ENCODE peak calls at places on chromosome 12, in six cellular contexts. Z is HepG2, N is K562, G is HCT116, W is H1, C is GM12878. T is an unnamed sample.

GRCh38 chr12:12661086-12661485 is 34.9 kb downstream of the GPR19 start:
- DNase-seq in N (no peak), Z (no peak), G (no peak), W (no peak), C (no peak), T (peak)

GRCh38 chr12:106126441-106127288 is 12.1 kb downstream of the NUAK1 start:
- DNase-seq in C (no peak), G (no peak), Z (peak), N (no peak), W (no peak), T (no peak)

GRCh38 chr12:57611810-57612710 is 825 bp downstream of the ARHGEF25 start:
- DNase-seq in C (no peak), W (no peak), N (no peak), Z (no peak), G (no peak), T (no peak)

GRCh38 chr12:13044002-13044858 is at the start of gene FAM234B:
- DNase-seq in N (peak), G (peak), C (no peak), Z (peak), W (peak), T (peak)

GRCh38 chr12:55681142-55682077 is 26.3 kb downstream of the ITGA7 start:
- DNase-seq in N (peak), C (no peak), Z (peak), W (peak), G (peak), T (peak)

GRCh38 chr12:79886917-79887519 is 47.9 kb downstream of the PPP1R12A start:
- DNase-seq in C (peak), Z (peak), W (no peak), G (peak), N (peak), T (no peak)

GRCh38 chr12:132812631-132813305 is 15.9 kb downstream of the GOLGA3 start:
- DNase-seq in N (no peak), W (no peak), Z (no peak), C (no peak), G (no peak), T (no peak)

GRCh38 chr12:51075390-51075789 is 8.0 kb downstream of the CSRNP2 start:
- DNase-seq in W (no peak), Z (no peak), C (no peak), G (no peak), N (no peak), T (no peak)

GRCh38 chr12:69903548-69903947 is 78.5 kb downstream of the MYRFL start:
- DNase-seq in Z (no peak), G (no peak), C (no peak), W (no peak), N (no peak), T (no peak)

GRCh38 chr12:77995436-77996167 is 164.9 kb downstream of the NAV3 start:
- DNase-seq in C (peak), W (no peak), Z (no peak), G (peak), N (no peak), T (no peak)

GRCh38 chr12:54984602-54985376 is at the start of gene TESPA1:
- DNase-seq in W (no peak), C (peak), Z (no peak), G (no peak), N (peak), T (no peak)

GRCh38 chr12:70366581-70367267 is 634 bp downstream of the KCNMB4 start:
- DNase-seq in G (peak), N (peak), C (no peak), Z (peak), W (peak), T (no peak)

GRCh38 chr12:47832263-47832933 is 12.7 kb upstream of the HDAC7 start:
- DNase-seq in G (no peak), C (no peak), N (no peak), W (no peak), Z (no peak), T (no peak)

GRCh38 chr12:51744235-51744634 is 104.3 kb downstream of the FIGNL2 start:
- DNase-seq in W (no peak), C (no peak), Z (peak), N (no peak), G (no peak), T (no peak)

GRCh38 chr12:95653761-95654546 is 102.7 kb upstream of the USP44 start:
- DNase-seq in C (no peak), W (no peak), N (no peak), Z (peak), G (peak), T (no peak)

GRCh38 chr12:110501378-110501721 is 561 bp downstream of the VPS29 start:
- DNase-seq in C (no peak), N (no peak), Z (peak), W (no peak), G (no peak), T (no peak)

GRCh38 chr12:82942963-82943362 is 256.3 kb downstream of the TMTC2 start:
- DNase-seq in C (no peak), N (no peak), G (no peak), Z (no peak), W (no peak), T (no peak)

GRCh38 chr12:96033549-96034389 is 1.6 kb downstream of the LTA4H start:
- DNase-seq in C (no peak), G (no peak), W (no peak), N (no peak), Z (no peak), T (no peak)

GRCh38 chr12:262817-263216 is at the start of gene SLC6A13:
- DNase-seq in N (no peak), C (no peak), Z (no peak), G (no peak), W (no peak), T (no peak)

GRCh38 chr12:30792648-30793499 is 38.1 kb upstream of the CAPRIN2 start:
- DNase-seq in W (no peak), Z (peak), G (peak), C (no peak), N (no peak), T (no peak)

GRCh38 chr12:97181571-97182265 is 274.7 kb downstream of the NEDD1 start:
- DNase-seq in C (no peak), N (no peak), G (no peak), W (no peak), Z (no peak), T (no peak)

GRCh38 chr12:47947273-47947672 is 16.1 kb upstream of the TMEM106C start:
- DNase-seq in C (no peak), W (no peak), Z (no peak), N (no peak), G (no peak), T (no peak)

GRCh38 chr12:5887758-5888157 is 57.3 kb downstream of the ANO2 start:
- DNase-seq in Z (no peak), N (no peak), C (no peak), G (no peak), W (no peak), T (no peak)
- H3K4me3 ChIP-seq in Z (no peak), N (no peak), C (no peak), G (no peak), W (no peak), T (no peak)

GRCh38 chr12:53236443-53237111 is 4.6 kb upstream of the RARG start:
- DNase-seq in G (no peak), W (no peak), N (no peak), Z (no peak), C (no peak), T (no peak)

GRCh38 chr12:53235742-53236442 is 3.9 kb upstream of the RARG start:
- DNase-seq in N (no peak), G (no peak), Z (no peak), W (peak), C (no peak), T (peak)

GRCh38 chr12:53241623-53242412 is 9.8 kb upstream of the RARG start:
- DNase-seq in Z (no peak), N (no peak), C (no peak), G (no peak), W (no peak), T (peak)

GRCh38 chr12:53244337-53244736 is 12.3 kb upstream of the RARG start:
- DNase-seq in C (no peak), W (no peak), N (peak), G (no peak), Z (no peak), T (no peak)

GRCh38 chr12:53239643-53240258 is 7.7 kb upstream of the RARG start:
- DNase-seq in C (no peak), Z (no peak), N (no peak), G (no peak), W (no peak), T (no peak)
- TF ChIP-seq ZNF274 in C (no peak), Z (no peak), N (no peak), G (no peak), W (no peak), T (no peak)

DNA sequence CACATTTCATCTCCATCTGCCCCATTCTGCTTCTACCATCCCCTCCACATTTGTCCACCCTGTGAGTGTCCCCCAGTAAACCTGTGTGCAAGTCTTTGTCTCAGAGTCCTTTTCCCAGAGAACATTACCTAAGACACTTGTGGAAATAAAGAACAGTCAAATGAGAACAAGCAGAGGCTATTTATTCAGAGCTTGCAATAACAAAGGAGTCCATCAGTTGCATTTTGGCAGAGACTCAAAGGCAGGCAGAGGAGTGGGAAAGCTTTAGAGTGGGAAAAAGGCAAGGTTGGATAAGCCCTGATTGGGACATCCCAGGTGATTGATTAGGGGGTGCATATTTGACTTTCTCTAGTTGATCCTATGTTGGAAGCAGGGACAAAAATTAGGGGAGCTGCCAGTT is 18.2 kb upstream of the PPFIBP1 start:
- DNase-seq in G (no peak), W (no peak), Z (no peak), C (no peak), N (no peak), T (peak)
- H3K4me3 ChIP-seq in G (no peak), W (no peak), Z (no peak), C (no peak), N (no peak), T (no peak)

DNA sequence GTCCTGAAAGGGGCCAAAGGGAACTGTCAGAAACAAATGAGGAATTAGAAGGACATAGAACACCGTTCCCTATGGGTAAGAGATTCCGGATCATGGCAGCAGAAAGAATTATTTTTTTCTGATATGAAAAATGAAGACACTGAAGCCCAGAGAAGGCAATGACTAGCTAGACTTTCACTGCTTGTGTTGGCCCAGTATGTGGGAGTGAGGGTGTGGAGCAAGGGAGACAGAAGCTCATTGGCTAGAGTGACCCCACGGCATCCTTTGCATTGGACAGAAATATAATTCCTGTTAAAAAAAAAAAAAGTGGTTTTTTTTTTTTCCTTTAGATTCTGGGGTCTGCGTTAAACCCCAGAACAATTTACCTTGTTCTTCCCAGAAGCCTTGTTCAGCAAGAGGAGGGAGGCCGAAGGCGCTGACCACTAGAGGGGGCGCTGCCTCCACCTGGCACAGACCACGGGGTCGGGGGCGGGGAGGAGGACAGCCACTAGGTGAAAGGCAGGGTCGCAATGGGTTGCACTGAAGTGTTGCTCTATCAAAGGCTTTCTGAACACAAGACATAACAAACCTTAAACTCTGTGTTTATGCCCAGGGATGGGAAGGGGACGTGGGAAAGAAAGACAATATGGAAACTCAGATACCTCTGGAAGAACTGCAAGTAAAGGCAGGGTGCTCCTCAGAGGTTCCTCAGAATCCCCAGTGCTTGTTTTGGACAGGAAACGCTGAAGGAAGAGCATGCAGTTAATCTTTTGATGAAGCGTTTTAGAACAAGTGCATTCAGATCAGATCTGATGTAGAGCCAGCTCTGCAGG is 156.8 kb downstream of the KCNA5 start:
- DNase-seq in G (peak), N (peak), Z (peak), C (no peak), W (peak), T (peak)
- TF ChIP-seq ZNF274 in G (no peak), N (no peak), Z (no peak), C (no peak), W (no peak), T (no peak)

GRCh38 chr12:39464976-39465375 is 22.1 kb upstream of the KIF21A start:
- DNase-seq in N (no peak), W (no peak), G (no peak), Z (no peak), C (no peak), T (no peak)

GRCh38 chr12:39467432-39467870 is 24.5 kb upstream of the KIF21A start:
- DNase-seq in N (no peak), G (no peak), W (no peak), Z (no peak), C (peak), T (no peak)
- H3K4me3 ChIP-seq in N (no peak), G (no peak), W (no peak), Z (no peak), C (no peak), T (no peak)

DNA sequence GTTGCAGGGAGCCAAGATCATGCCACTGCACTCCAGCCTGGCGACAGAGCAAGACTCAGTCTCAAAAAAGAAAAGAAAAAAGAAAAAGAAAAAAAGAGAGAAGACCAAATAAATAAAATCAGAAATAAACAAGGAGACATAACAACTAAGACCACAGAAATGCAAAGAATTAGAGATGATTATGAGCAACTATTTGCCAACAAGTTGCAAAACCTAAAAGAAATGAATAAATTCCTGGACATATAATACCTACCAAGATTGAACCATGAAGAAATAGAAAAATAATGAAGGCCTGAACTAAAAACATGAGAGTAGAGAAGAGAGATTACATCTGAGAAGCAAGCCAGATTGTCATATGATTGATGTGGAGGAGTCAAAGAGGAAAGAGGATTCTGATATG is 17.6 kb upstream of the EPS8 start:
- DNase-seq in G (no peak), N (no peak), W (no peak), C (no peak), Z (no peak), T (no peak)
- TF ChIP-seq ZNF274 in G (no peak), N (no peak), W (no peak), C (no peak), Z (no peak), T (no peak)

DNA sequence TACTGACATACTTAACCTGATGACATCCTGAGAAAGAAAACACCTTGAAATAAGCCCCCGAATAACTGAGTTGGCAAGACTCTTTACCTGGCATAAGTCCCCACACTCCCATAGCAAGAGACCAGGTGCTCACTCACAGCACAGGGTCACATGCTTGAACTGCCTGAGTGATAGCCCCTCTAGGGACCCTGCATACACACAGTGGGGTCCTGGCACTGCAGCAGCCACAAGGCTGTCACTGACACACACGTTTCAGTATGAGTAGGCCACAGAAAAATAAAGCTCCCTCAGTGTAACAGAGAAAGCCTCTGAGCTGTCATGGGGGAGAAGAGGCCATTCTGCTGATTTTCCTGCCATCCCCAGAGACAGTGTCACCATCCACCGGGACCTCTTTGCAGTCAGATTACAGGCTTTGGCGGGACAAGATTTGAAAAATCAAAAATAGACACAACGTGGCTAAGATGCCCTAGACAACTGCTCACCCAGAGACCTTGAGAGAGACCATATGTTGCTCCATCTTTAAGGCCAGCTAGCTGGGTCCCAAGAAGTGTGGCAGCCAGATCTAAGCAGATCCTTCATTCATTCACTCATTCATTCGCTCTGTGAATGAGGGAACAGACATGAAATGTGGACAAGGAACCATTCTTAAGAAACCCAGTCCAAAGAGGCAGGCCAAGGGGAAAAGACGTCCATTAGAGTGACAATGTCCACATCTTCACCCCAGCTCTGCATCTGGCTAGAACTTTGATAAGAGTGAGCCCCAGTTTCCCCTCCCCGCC is 1.6 kb downstream of the SCARB1 start:
- DNase-seq in C (peak), W (no peak), G (no peak), N (no peak), Z (no peak), T (no peak)
- H3K4me3 ChIP-seq in C (peak), W (no peak), G (peak), N (peak), Z (peak), T (peak)

GRCh38 chr12:64826234-64826633 is 1.8 kb downstream of the TBC1D30 start:
- DNase-seq in G (no peak), W (peak), N (peak), Z (no peak), C (peak), T (peak)

GRCh38 chr12:64825143-64826011 is 930 bp downstream of the TBC1D30 start:
- DNase-seq in G (no peak), N (no peak), W (peak), C (no peak), Z (no peak), T (no peak)

GRCh38 chr12:64821116-64821630 is 3.3 kb upstream of the TBC1D30 start:
- DNase-seq in C (no peak), N (no peak), Z (no peak), W (no peak), G (no peak), T (no peak)

GRCh38 chr12:64824500-64825142 is at the start of gene TBC1D30:
- DNase-seq in W (peak), Z (no peak), G (no peak), C (no peak), N (no peak), T (no peak)

GRCh38 chr12:64824130-64824499 is 332 bp upstream of the TBC1D30 start:
- DNase-seq in G (no peak), C (no peak), W (no peak), N (no peak), Z (no peak), T (no peak)
- TF ChIP-seq ZNF274 in G (no peak), C (no peak), W (no peak), N (no peak), Z (no peak), T (no peak)

GRCh38 chr12:113340061-113340460 is 5.2 kb upstream of the SLC8B1 start:
- DNase-seq in W (no peak), N (no peak), G (no peak), C (no peak), Z (no peak), T (no peak)
- H3K4me3 ChIP-seq in W (no peak), N (no peak), G (no peak), C (no peak), Z (no peak), T (no peak)

DNA sequence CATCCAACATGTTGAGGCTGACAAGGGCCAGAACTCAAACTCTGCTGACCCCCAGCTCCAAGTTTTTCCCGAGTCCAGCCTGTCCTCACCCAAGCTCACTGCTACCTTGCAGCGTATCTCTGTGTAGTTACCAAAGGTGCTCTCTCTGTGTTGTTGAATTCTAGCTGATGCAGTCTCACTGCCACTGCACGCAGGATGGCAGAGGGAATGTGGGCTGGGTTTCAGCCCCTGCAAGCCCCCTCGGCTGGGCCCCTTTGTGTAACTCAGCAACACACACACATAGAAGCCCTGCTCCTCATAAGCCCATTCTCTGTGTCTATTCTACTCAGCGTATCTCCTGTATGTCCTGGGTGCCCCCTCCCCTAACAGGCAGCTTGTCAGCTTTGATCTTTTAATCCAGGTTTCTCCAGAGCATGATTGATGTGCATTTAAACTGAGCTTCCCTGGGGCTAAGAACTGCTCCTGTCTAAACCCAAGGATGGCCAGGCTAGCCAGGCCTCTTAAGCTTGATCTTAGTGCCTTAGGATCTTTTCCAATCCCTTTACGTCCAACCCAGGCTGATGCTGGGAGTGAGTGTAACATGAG is 43.0 kb downstream of the SRRM4 start:
- DNase-seq in Z (no peak), W (no peak), N (no peak), C (no peak), G (no peak), T (no peak)
- TF ChIP-seq ZNF274 in Z (no peak), W (no peak), N (no peak), C (no peak), G (no peak), T (no peak)